ENCODE peak calls at places on chromosomes 12 and 14, in eight cellular contexts. S is tibial artery; N is cardiac fibroblast; E is SK-N-MC; X is suprapubic skin; T is astrocyte of the spinal cord; C is CD4-positive, CD25-positive, alpha-beta regulatory T cell; M is choroid plexus epithelial cell. R is an unnamed sample.

GRCh38 chr14:81818271-81818670 is 284.6 kb upstream of the SEL1L start:
- DNase-seq in S (no peak), N (no peak), E (no peak), X (no peak), T (no peak), C (no peak), M (no peak), R (no peak)

GRCh38 chr12:100995201-100995600 is 200.6 kb downstream of the ANO4 start:
- DNase-seq in S (no peak), N (peak), E (no peak), X (no peak), T (peak), C (no peak), M (no peak), R (peak)

GRCh38 chr12:41932028-41932427 is 212.6 kb downstream of the GXYLT1 start:
- DNase-seq in S (no peak), N (no peak), E (no peak), X (no peak), T (no peak), C (no peak), M (no peak), R (no peak)

GRCh38 chr12:115943630-115944391 is 333.7 kb downstream of the MED13L start:
- DNase-seq in S (no peak), N (peak), E (no peak), X (no peak), T (no peak), C (no peak), M (no peak), R (no peak)

GRCh38 chr14:61438860-61439765 is 117.7 kb downstream of the PRKCH start:
- DNase-seq in S (peak), N (peak), E (no peak), X (no peak), T (peak), C (no peak), M (peak), R (peak)

GRCh38 chr14:44613061-44613712 is 106.1 kb upstream of the FSCB start:
- DNase-seq in S (no peak), N (no peak), E (peak), X (no peak), T (no peak), C (no peak), M (no peak), R (no peak)

GRCh38 chr12:116765271-116765670 is 27.2 kb downstream of the RNFT2 start:
- DNase-seq in S (no peak), N (no peak), E (no peak), X (no peak), T (no peak), C (no peak), M (no peak), R (peak)

GRCh38 chr12:113259499-113259953 is 38.3 kb downstream of the TPCN1 start:
- DNase-seq in S (peak), N (peak), E (no peak), X (peak), T (no peak), C (no peak), M (peak), R (peak)

GRCh38 chr12:84136862-84137367 is 775.7 kb downstream of the SLC6A15 start:
- DNase-seq in S (no peak), N (peak), E (no peak), X (no peak), T (peak), C (no peak), M (peak), R (peak)

DNA sequence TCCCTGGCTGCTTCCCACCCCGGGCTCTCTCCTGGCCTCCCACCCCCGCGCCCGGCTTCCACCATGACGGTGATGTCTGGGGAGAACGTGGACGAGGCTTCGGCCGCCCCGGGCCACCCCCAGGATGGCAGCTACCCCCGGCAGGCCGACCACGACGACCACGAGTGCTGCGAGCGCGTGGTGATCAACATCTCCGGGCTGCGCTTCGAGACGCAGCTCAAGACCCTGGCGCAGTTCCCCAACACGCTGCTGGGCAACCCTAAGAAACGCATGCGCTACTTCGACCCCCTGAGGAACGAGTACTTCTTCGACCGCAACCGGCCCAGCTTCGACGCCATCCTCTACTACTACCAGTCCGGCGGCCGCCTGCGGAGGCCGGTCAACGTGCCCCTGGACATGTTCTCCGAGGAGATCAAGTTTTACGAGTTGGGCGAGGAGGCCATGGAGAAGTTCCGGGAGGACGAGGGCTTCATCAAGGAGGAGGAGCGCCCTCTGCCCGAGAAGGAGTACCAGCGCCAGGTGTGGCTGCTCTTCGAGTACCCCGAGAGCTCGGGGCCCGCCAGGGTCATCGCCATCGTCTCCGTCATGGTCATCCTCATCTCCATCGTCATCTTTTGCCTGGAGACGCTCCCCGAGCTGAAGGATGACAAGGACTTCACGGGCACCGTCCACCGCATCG is 1.8 kb downstream of the KCNA1 start:
- DNase-seq in S (no peak), N (no peak), E (no peak), X (no peak), T (no peak), C (no peak), M (no peak), R (no peak)
- H3K4me3 ChIP-seq in S (no peak), N (no peak), E (no peak), X (peak), T (no peak), C (no peak), M (no peak), R (no peak)

GRCh38 chr14:42004321-42004720 is 397.6 kb downstream of the LRFN5 start:
- DNase-seq in S (no peak), N (no peak), E (no peak), X (no peak), T (no peak), C (no peak), M (no peak), R (no peak)
- H3K4me3 ChIP-seq in S (no peak), N (no peak), E (no peak), X (no peak), T (no peak), C (no peak), M (no peak), R (no peak)

DNA sequence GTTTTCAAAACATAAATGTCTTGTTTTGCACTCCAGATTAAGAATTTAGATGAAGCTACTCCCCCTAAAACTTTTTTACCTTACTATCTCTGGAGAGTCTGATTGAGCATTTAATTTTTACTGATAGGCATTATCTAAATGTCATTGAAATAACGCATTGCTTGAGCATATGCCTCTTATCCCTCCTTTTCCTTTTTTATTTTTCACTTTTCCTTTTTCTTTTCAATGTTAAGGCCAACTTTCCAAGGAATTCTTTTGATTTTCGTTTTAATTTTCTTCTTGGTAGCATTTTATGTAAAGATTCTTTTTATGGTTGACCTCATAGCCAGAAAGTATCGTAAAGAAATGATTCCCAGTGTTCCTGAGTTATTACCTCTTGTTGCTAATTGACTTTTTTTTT is 2.9 kb downstream of the SRP54 start:
- DNase-seq in S (no peak), N (no peak), E (no peak), X (no peak), T (no peak), C (no peak), M (no peak), R (no peak)
- H3K4me3 ChIP-seq in S (no peak), N (no peak), E (no peak), X (no peak), T (no peak), C (peak), M (no peak), R (no peak)

GRCh38 chr12:124510301-124510970 is 57.0 kb downstream of the NCOR2 start:
- DNase-seq in S (no peak), N (no peak), E (no peak), X (no peak), T (no peak), C (no peak), M (peak), R (no peak)
- H3K4me3 ChIP-seq in S (no peak), N (no peak), E (no peak), X (no peak), T (no peak), C (no peak), M (no peak), R (no peak)

DNA sequence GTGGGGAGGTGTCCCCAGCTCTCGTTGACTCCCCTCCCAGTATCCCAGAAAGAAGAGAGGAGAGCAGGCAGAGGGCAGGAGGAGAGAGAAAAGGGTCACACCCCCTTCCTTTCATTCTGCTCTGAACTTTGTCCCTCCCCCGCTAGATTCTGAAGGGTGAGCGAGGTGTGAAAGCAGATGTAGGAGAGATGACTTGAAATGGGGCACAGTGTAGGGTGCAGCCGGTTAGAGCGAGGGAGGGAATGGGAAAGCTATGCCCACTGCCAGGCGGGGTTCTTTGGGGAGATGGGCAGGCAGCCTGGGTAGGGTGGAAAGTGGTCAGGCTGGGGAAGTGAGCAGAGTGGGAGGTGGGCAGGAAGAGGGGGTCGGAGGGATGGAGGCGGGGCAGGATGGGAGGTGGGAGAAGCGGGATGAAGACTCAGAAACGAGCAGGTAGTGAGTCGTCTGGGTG is 11.6 kb upstream of the CALCOCO1 start:
- DNase-seq in S (no peak), N (no peak), E (no peak), X (no peak), T (no peak), C (no peak), M (no peak), R (no peak)
- H3K4me3 ChIP-seq in S (no peak), N (no peak), E (peak), X (peak), T (no peak), C (no peak), M (no peak), R (no peak)

GRCh38 chr12:110224379-110225304 is 56.4 kb upstream of the ATP2A2 start:
- DNase-seq in S (no peak), N (peak), E (peak), X (no peak), T (peak), C (no peak), M (peak), R (peak)
- H3K4me3 ChIP-seq in S (peak), N (peak), E (peak), X (peak), T (no peak), C (no peak), M (peak), R (peak)

GRCh38 chr14:75440733-75441474 is 13.1 kb downstream of the JDP2 start:
- DNase-seq in S (peak), N (peak), E (no peak), X (no peak), T (peak), C (no peak), M (peak), R (peak)
- H3K4me3 ChIP-seq in S (no peak), N (no peak), E (no peak), X (no peak), T (no peak), C (no peak), M (no peak), R (no peak)

DNA sequence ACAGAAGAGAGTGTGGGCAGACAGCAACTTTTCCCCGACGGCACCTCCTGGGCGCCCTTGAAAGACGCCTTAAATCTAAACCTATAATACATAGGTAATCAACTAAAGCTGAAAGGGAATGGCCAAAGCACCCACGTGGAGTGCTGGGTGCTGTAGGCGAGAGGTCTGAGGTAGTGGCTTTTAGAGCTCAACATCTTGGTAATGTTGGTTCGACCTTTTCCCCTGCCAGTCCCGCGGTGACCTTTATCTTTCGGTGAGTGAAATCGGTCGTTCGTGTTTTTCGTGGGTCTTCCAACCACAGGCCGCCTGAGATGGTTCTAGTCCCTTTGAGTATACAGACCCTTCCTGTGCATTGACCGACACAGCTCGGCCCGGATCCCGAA is 9.1 kb downstream of the OR6S1 start:
- DNase-seq in S (no peak), N (no peak), E (no peak), X (no peak), T (no peak), C (no peak), M (no peak), R (no peak)
- H3K4me3 ChIP-seq in S (peak), N (peak), E (peak), X (peak), T (peak), C (peak), M (peak), R (peak)

DNA sequence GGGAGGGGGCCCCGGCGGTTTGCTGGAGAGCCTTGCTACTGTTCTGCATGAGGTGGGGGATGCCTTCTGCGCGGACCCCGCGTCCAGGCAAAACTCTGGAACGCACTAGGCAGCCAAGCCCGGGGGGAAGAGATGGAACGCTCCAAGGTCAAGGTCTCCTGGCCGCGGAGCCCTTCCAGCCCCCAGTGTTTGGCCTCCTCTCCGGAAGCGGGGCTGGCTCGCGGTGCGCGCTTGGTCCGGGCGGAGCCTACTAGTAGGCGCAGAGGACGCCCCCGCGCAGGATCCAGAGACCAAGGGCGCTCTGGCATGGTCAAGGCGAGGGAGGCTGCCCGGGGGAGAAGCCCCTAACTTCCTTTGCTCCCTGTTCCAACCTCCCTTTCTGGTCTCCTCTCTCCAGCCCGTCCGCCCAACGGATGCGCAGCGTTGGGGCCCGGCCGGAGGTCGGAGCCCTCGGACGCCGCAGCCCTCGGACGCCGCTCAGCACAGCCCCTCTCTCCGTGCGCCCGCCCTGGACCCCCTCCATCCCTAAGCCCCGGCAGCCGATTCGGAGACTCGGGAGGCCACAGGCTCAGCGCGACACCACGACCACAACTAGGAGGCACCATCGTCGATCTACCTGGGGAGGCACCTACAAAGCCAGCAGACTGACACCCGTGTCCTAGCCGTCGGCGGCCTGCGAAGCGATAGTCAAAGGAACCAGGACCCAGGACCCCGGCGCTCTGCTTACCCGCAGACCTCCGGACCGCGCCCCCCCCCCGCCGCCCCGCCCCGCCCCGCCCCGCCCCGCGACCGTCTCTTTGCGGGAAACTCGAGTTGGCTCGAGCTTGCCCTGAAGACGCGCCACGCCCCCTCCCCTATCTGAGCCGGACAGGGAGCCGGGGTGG is 587 bp upstream of the KCNK13 start:
- DNase-seq in S (no peak), N (no peak), E (no peak), X (no peak), T (no peak), C (no peak), M (no peak), R (no peak)
- H3K4me3 ChIP-seq in S (peak), N (peak), E (peak), X (peak), T (peak), C (no peak), M (peak), R (peak)

R was measured in fibroblast of villous mesenchyme.